ENCODE peak calls at places on chromosomes 7 and 10, in five cellular contexts. One of them, this sample, is unnamed.

GRCh38 chr7:564176-564890 is 44.7 kb upstream of the PDGFA start:
- DNase-seq in stimulated activated CD8-positive, alpha-beta memory T cell treated with anti-CD3 and anti-CD28 coated beads, Interleukin-7, amount 100 ng/mL, for 24 hours: no peak
- DNase-seq in uterus: no peak
- DNase-seq in NCI-H2107: no peak
- DNase-seq in psoas muscle: no peak
- DNase-seq in this sample: no peak

GRCh38 chr7:107387077-107387476 is 82.8 kb upstream of the GPR22 start:
- DNase-seq in stimulated activated CD8-positive, alpha-beta memory T cell treated with anti-CD3 and anti-CD28 coated beads, Interleukin-7, amount 100 ng/mL, for 24 hours: no peak
- DNase-seq in uterus: peak
- DNase-seq in NCI-H2107: no peak
- DNase-seq in psoas muscle: peak
- DNase-seq in this sample: no peak

GRCh38 chr7:99372275-99373085 is 2.0 kb upstream of the ARPC1B start:
- DNase-seq in stimulated activated CD8-positive, alpha-beta memory T cell treated with anti-CD3 and anti-CD28 coated beads, Interleukin-7, amount 100 ng/mL, for 24 hours: no peak
- DNase-seq in uterus: no peak
- DNase-seq in NCI-H2107: no peak
- DNase-seq in psoas muscle: no peak
- DNase-seq in this sample: no peak

GRCh38 chr10:34523017-34523767 is 291.9 kb downstream of the PARD3 start:
- DNase-seq in stimulated activated CD8-positive, alpha-beta memory T cell treated with anti-CD3 and anti-CD28 coated beads, Interleukin-7, amount 100 ng/mL, for 24 hours: no peak
- DNase-seq in uterus: no peak
- DNase-seq in NCI-H2107: no peak
- DNase-seq in psoas muscle: no peak
- DNase-seq in this sample: no peak

GRCh38 chr10:24324651-24325050 is 115.7 kb downstream of the KIAA1217 start:
- DNase-seq in stimulated activated CD8-positive, alpha-beta memory T cell treated with anti-CD3 and anti-CD28 coated beads, Interleukin-7, amount 100 ng/mL, for 24 hours: no peak
- DNase-seq in uterus: no peak
- DNase-seq in NCI-H2107: no peak
- DNase-seq in psoas muscle: no peak
- DNase-seq in this sample: no peak

GRCh38 chr7:135189221-135189662 is 18.7 kb upstream of the CYREN start:
- DNase-seq in stimulated activated CD8-positive, alpha-beta memory T cell treated with anti-CD3 and anti-CD28 coated beads, Interleukin-7, amount 100 ng/mL, for 24 hours: no peak
- DNase-seq in uterus: no peak
- DNase-seq in NCI-H2107: no peak
- DNase-seq in psoas muscle: no peak
- DNase-seq in this sample: no peak

GRCh38 chr7:134547738-134548054 is 1.2 kb upstream of the AKR1B15 start:
- DNase-seq in stimulated activated CD8-positive, alpha-beta memory T cell treated with anti-CD3 and anti-CD28 coated beads, Interleukin-7, amount 100 ng/mL, for 24 hours: no peak
- DNase-seq in uterus: peak
- DNase-seq in NCI-H2107: no peak
- DNase-seq in psoas muscle: peak
- DNase-seq in this sample: peak

GRCh38 chr7:28017372-28017771 is 163.2 kb downstream of the JAZF1 start:
- DNase-seq in stimulated activated CD8-positive, alpha-beta memory T cell treated with anti-CD3 and anti-CD28 coated beads, Interleukin-7, amount 100 ng/mL, for 24 hours: no peak
- DNase-seq in uterus: no peak
- DNase-seq in NCI-H2107: no peak
- DNase-seq in psoas muscle: no peak
- DNase-seq in this sample: no peak

GRCh38 chr10:69089638-69090599 is 2.0 kb downstream of the SRGN start:
- DNase-seq in stimulated activated CD8-positive, alpha-beta memory T cell treated with anti-CD3 and anti-CD28 coated beads, Interleukin-7, amount 100 ng/mL, for 24 hours: peak
- DNase-seq in uterus: peak
- DNase-seq in NCI-H2107: no peak
- DNase-seq in psoas muscle: no peak
- DNase-seq in this sample: peak

GRCh38 chr10:75525646-75526045 is 94.2 kb downstream of the LRMDA start:
- DNase-seq in stimulated activated CD8-positive, alpha-beta memory T cell treated with anti-CD3 and anti-CD28 coated beads, Interleukin-7, amount 100 ng/mL, for 24 hours: no peak
- DNase-seq in uterus: no peak
- DNase-seq in NCI-H2107: no peak
- DNase-seq in psoas muscle: no peak
- DNase-seq in this sample: no peak

GRCh38 chr7:22733761-22734160 is 6.8 kb downstream of the IL6 start:
- DNase-seq in stimulated activated CD8-positive, alpha-beta memory T cell treated with anti-CD3 and anti-CD28 coated beads, Interleukin-7, amount 100 ng/mL, for 24 hours: no peak
- DNase-seq in uterus: no peak
- DNase-seq in NCI-H2107: no peak
- DNase-seq in psoas muscle: no peak
- DNase-seq in this sample: no peak

GRCh38 chr10:132383751-132384181 is 13.2 kb upstream of the PWWP2B start:
- DNase-seq in stimulated activated CD8-positive, alpha-beta memory T cell treated with anti-CD3 and anti-CD28 coated beads, Interleukin-7, amount 100 ng/mL, for 24 hours: no peak
- DNase-seq in uterus: peak
- DNase-seq in NCI-H2107: no peak
- DNase-seq in psoas muscle: peak
- DNase-seq in this sample: no peak

GRCh38 chr10:24483701-24484100 is 240.0 kb downstream of the ARHGAP21 start:
- DNase-seq in stimulated activated CD8-positive, alpha-beta memory T cell treated with anti-CD3 and anti-CD28 coated beads, Interleukin-7, amount 100 ng/mL, for 24 hours: no peak
- DNase-seq in uterus: no peak
- DNase-seq in NCI-H2107: no peak
- DNase-seq in psoas muscle: no peak
- DNase-seq in this sample: no peak

This sample was measured in stimulated activated naive CD8-positive, alpha-beta T cell treated with anti-CD3 and anti-CD28 coated beads, Interleukin-15, Interleukin-2, amounts not matched to agents 100 U/mL and 50 U/mL, for 24 hours.